ENCODE peak calls at places on chromosomes 16 and 17, in eight cellular contexts. W is foreskin fibroblast; D is GM13977; Y is IMR-90; C is amygdala; V is glomerular endothelial cell; M is B cell; Q is central memory CD4-positive, alpha-beta T cell. B is an unnamed sample.

GRCh38 chr16:78478267-78478821 is 378.9 kb downstream of the WWOX start:
- DNase-seq in V (no peak), M (no peak), Y (no peak), C (no peak), Q (no peak), W (no peak), D (no peak), B (no peak)

GRCh38 chr17:71458322-71458721 is 662.5 kb upstream of the SOX9 start:
- DNase-seq in Q (no peak), C (no peak), W (no peak), M (no peak), D (no peak), Y (no peak), V (no peak), B (no peak)

GRCh38 chr16:52077656-52078055 is 469.3 kb downstream of the TOX3 start:
- DNase-seq in V (no peak), D (no peak), Q (no peak), Y (no peak), C (no peak), W (no peak), M (no peak), B (no peak)

GRCh38 chr16:2152695-2153506 is 2.7 kb upstream of the TRAF7 start:
- DNase-seq in V (no peak), C (no peak), Q (no peak), Y (no peak), W (peak), M (no peak), D (no peak), B (no peak)

GRCh38 chr16:77539336-77539735 is 104.5 kb upstream of the ADAMTS18 start:
- DNase-seq in Y (no peak), Q (no peak), D (no peak), V (no peak), W (no peak), M (no peak), C (no peak), B (no peak)

GRCh38 chr17:75693500-75694481 is 26.7 kb downstream of the SAP30BP start:
- DNase-seq in Y (peak), D (no peak), W (peak), M (no peak), V (no peak), Q (no peak), C (peak), B (peak)

GRCh38 chr16:71358464-71359031 is at the start of gene CALB2:
- DNase-seq in Y (peak), C (no peak), Q (peak), V (no peak), M (peak), D (peak), W (peak), B (peak)

GRCh38 chr16:86555763-86556130 is 712 bp upstream of the MTHFSD start:
- DNase-seq in C (no peak), W (peak), M (no peak), Q (no peak), Y (no peak), D (no peak), V (no peak), B (no peak)

GRCh38 chr17:20944014-20944905 is 98.6 kb downstream of the USP22 start:
- DNase-seq in D (peak), Y (no peak), C (no peak), Q (no peak), V (no peak), W (no peak), M (no peak), B (no peak)

GRCh38 chr16:66091462-66091861 is 275.0 kb upstream of the CDH5 start:
- DNase-seq in V (no peak), C (no peak), Q (no peak), Y (peak), D (no peak), W (peak), M (no peak), B (peak)

GRCh38 chr16:30185141-30185682 is 1.8 kb downstream of the CORO1A start:
- DNase-seq in C (no peak), D (peak), Q (no peak), M (no peak), V (no peak), W (no peak), Y (no peak), B (no peak)

GRCh38 chr17:21061158-21061835 is 18.5 kb upstream of the USP22 start:
- DNase-seq in V (no peak), M (no peak), Y (no peak), Q (no peak), W (no peak), D (no peak), C (no peak), B (no peak)

GRCh38 chr17:80109713-80110446 is 8.5 kb downstream of the GAA start:
- DNase-seq in C (no peak), D (no peak), W (no peak), M (peak), Q (no peak), Y (no peak), V (no peak), B (no peak)

GRCh38 chr16:48676836-48677235 is 66.9 kb upstream of the N4BP1 start:
- DNase-seq in W (peak), Y (peak), C (no peak), Q (no peak), V (no peak), M (no peak), D (no peak), B (peak)

GRCh38 chr16:30947533-30948086 is 1.3 kb upstream of the ORAI3 start:
- DNase-seq in Y (no peak), W (no peak), M (no peak), D (no peak), Q (no peak), V (no peak), C (no peak), B (no peak)

GRCh38 chr16:703406-703805 is 2.2 kb downstream of the FBXL16 start:
- DNase-seq in W (no peak), C (no peak), Y (no peak), V (no peak), Q (no peak), D (no peak), M (no peak), B (no peak)

GRCh38 chr17:61495161-61495857 is 43.1 kb downstream of the TBX4 start:
- DNase-seq in Q (no peak), W (peak), V (no peak), D (no peak), C (no peak), Y (peak), M (no peak), B (no peak)

GRCh38 chr16:75304521-75305363 is 53.3 kb upstream of the BCAR1 start:
- DNase-seq in W (peak), M (no peak), Y (peak), Q (no peak), C (peak), V (no peak), D (no peak), B (peak)

GRCh38 chr17:41421617-41422016 is 2.8 kb downstream of the KRT37 start:
- DNase-seq in V (no peak), Q (no peak), C (no peak), Y (no peak), D (no peak), W (no peak), M (no peak), B (no peak)

GRCh38 chr16:89120921-89121351 is 27.3 kb downstream of the ACSF3 start:
- DNase-seq in Y (no peak), Q (no peak), M (no peak), V (no peak), W (no peak), C (no peak), D (no peak), B (no peak)

GRCh38 chr16:12685806-12686205 is 117.9 kb downstream of the CPPED1 start:
- DNase-seq in Q (no peak), V (no peak), M (no peak), D (no peak), W (no peak), Y (no peak), C (no peak), B (no peak)

GRCh38 chr17:38428643-38429371 is 543 bp downstream of the ARHGAP23 start:
- DNase-seq in W (peak), Y (peak), D (no peak), V (no peak), M (peak), C (peak), Q (no peak), B (peak)

GRCh38 chr17:78974635-78975591 is 4.8 kb downstream of the LGALS3BP start:
- DNase-seq in C (no peak), Y (peak), M (no peak), Q (no peak), D (peak), W (peak), V (peak), B (peak)

GRCh38 chr17:81601525-81602120 is 35.3 kb downstream of the NPLOC4 start:
- DNase-seq in Y (peak), Q (peak), C (no peak), W (peak), M (peak), V (peak), D (peak), B (peak)

GRCh38 chr17:17743391-17744112 is 62.3 kb downstream of the RAI1 start:
- DNase-seq in D (no peak), M (no peak), Q (no peak), V (no peak), W (no peak), Y (no peak), C (no peak), B (no peak)

GRCh38 chr17:46895171-46895570 is 27.8 kb upstream of the GOSR2 start:
- DNase-seq in Y (no peak), M (no peak), Q (no peak), D (no peak), C (no peak), V (no peak), W (no peak), B (no peak)

GRCh38 chr17:6421700-6422604 is 13.0 kb downstream of the AIPL1 start:
- DNase-seq in V (peak), C (peak), W (peak), Q (peak), D (peak), Y (peak), M (peak), B (peak)

B was measured in fibroblast of gingiva.